ENCODE peak calls at places on chromosomes 16 and 17, in five cellular contexts. V is pulmonary artery endothelial cell, M is T-cell, I is lower lobe of right lung, C is dermis microvascular lymphatic vessel endothelial cell. Y is an unnamed sample.

GRCh38 chr17:75695141-75695829 is 26.0 kb upstream of the ITGB4 start:
- DNase-seq in I (no peak), M (no peak), V (no peak), C (no peak), Y (no peak)

GRCh38 chr17:79815836-79816371 is 19.0 kb upstream of the CBX8 start:
- DNase-seq in V (no peak), M (no peak), C (no peak), I (no peak), Y (no peak)

GRCh38 chr16:6317924-6318323 is 1014.7 kb upstream of the RBFOX1 start:
- DNase-seq in C (no peak), M (no peak), I (no peak), V (no peak), Y (no peak)

GRCh38 chr16:70455910-70456309 is 1.5 kb downstream of the FCSK start:
- DNase-seq in I (no peak), C (no peak), M (no peak), V (no peak), Y (no peak)

GRCh38 chr17:60602385-60602742 is 2.4 kb downstream of the PPM1D start:
- DNase-seq in I (no peak), V (no peak), M (no peak), C (no peak), Y (no peak)

GRCh38 chr17:56690441-56691291 is 97.2 kb downstream of the NOG start:
- DNase-seq in C (no peak), M (no peak), I (no peak), V (no peak), Y (no peak)

GRCh38 chr16:88383401-88384221 is 852 bp downstream of the ZNF469 start:
- DNase-seq in C (no peak), I (peak), M (no peak), V (no peak), Y (no peak)

GRCh38 chr17:55443904-55444303 is 22.3 kb upstream of the MMD start:
- DNase-seq in V (no peak), M (no peak), C (no peak), I (no peak), Y (no peak)

GRCh38 chr17:36089888-36090836 is at the start of gene CCL3:
- DNase-seq in C (no peak), M (no peak), V (no peak), I (no peak), Y (no peak)

GRCh38 chr16:16021988-16022682 is 72.7 kb downstream of the ABCC1 start:
- DNase-seq in C (peak), M (no peak), V (peak), I (peak), Y (peak)

GRCh38 chr16:29645699-29646187 is 17.3 kb upstream of the SPN start:
- DNase-seq in M (no peak), V (no peak), I (no peak), C (no peak), Y (no peak)

GRCh38 chr17:65485388-65486299 is 75.8 kb downstream of the AXIN2 start:
- DNase-seq in M (no peak), I (peak), V (peak), C (no peak), Y (no peak)

GRCh38 chr16:26605872-26606271 is 460.9 kb upstream of the C16orf82 start:
- DNase-seq in V (no peak), M (no peak), I (no peak), C (no peak), Y (no peak)

GRCh38 chr16:79339863-79340262 is 260.7 kb downstream of the MAF start:
- DNase-seq in V (no peak), I (no peak), M (no peak), C (no peak), Y (no peak)

GRCh38 chr17:57604771-57605733 is 140.0 kb downstream of the CCDC182 start:
- DNase-seq in V (no peak), I (no peak), C (no peak), M (peak), Y (no peak)

GRCh38 chr16:21218135-21218534 is 6.8 kb upstream of the ZP2 start:
- DNase-seq in M (no peak), C (no peak), I (no peak), V (no peak), Y (no peak)

GRCh38 chr16:72015124-72015523 is 6.6 kb downstream of the DHODH start:
- DNase-seq in I (no peak), C (no peak), V (no peak), M (no peak), Y (no peak)